ENCODE peak calls at places on chromosomes 13 and 19, in ten cellular contexts. Y is iPS-NIHi11, U is SK-N-SH, J is nephron progenitor cell, C is NCI-H1092 treated with DMSO at 0.1 percent for 48 hours, P is endodermal cell, B is Caco-2, O is fibroblast of mammary gland, D is amniotic stem cell, W is AG04449. L is an unnamed sample.

GRCh38 chr13:45909089-45909488 is 57.5 kb upstream of the SIAH3 start:
- DNase-seq in C (no peak), Y (no peak), J (no peak), P (no peak), B (no peak), W (no peak), D (no peak), U (no peak), O (no peak), L (no peak)

GRCh38 chr19:5844456-5845433 is 5.2 kb upstream of the FUT6 start:
- DNase-seq in Y (no peak), W (no peak), U (peak), P (no peak), B (no peak), C (no peak), J (no peak), O (no peak), D (no peak), L (no peak)

GRCh38 chr13:26605845-26606244 is 48.4 kb downstream of the WASF3 start:
- DNase-seq in Y (peak), J (no peak), U (no peak), P (peak), W (no peak), B (peak), D (no peak), O (no peak), C (no peak), L (no peak)

GRCh38 chr13:114065926-114066774 is 66.3 kb downstream of the RASA3 start:
- DNase-seq in Y (no peak), B (no peak), O (no peak), U (no peak), D (no peak), C (no peak), W (no peak), P (no peak), J (no peak), L (no peak)

GRCh38 chr13:65932587-65933239 is 1297.4 kb downstream of the PCDH9 start:
- DNase-seq in C (no peak), Y (no peak), U (no peak), O (peak), D (peak), J (peak), P (no peak), W (no peak), B (no peak), L (no peak)

GRCh38 chr13:50907781-50908180 is 1.8 kb upstream of the RNASEH2B start:
- DNase-seq in C (no peak), P (no peak), B (no peak), D (no peak), Y (no peak), J (no peak), U (no peak), O (no peak), W (no peak), L (no peak)

GRCh38 chr19:18170714-18171255 is 2.8 kb upstream of the IFI30 start:
- DNase-seq in D (no peak), O (peak), U (peak), Y (no peak), W (no peak), C (no peak), P (no peak), B (no peak), J (no peak), L (no peak)

GRCh38 chr13:78780708-78781107 is 121.8 kb upstream of the OBI1 start:
- DNase-seq in C (no peak), Y (no peak), W (no peak), D (no peak), B (no peak), P (no peak), U (no peak), O (no peak), J (no peak), L (no peak)

GRCh38 chr19:16836115-16836905 is 7.1 kb downstream of the SIN3B start:
- DNase-seq in W (no peak), B (no peak), C (no peak), U (no peak), Y (no peak), P (peak), O (peak), J (no peak), D (no peak), L (no peak)

GRCh38 chr19:952680-953500 is 27.1 kb downstream of the ARID3A start:
- DNase-seq in D (no peak), J (no peak), O (no peak), B (peak), W (no peak), C (no peak), P (peak), Y (peak), U (no peak), L (no peak)

GRCh38 chr13:59211636-59212035 is 952.1 kb downstream of the DIAPH3 start:
- DNase-seq in B (peak), C (no peak), W (no peak), Y (no peak), P (no peak), U (no peak), O (no peak), J (no peak), D (no peak), L (no peak)

GRCh38 chr19:42538841-42539709 is 10.8 kb upstream of the CEACAM1 start:
- DNase-seq in W (no peak), P (no peak), O (no peak), Y (no peak), J (no peak), B (no peak), C (no peak), U (no peak), D (no peak), L (no peak)

GRCh38 chr13:24747248-24748151 is 16.5 kb upstream of the RNF17 start:
- DNase-seq in W (no peak), P (peak), B (no peak), D (no peak), U (no peak), O (no peak), Y (peak), J (peak), C (no peak), L (peak)

GRCh38 chr13:71751074-71751473 is 115.9 kb downstream of the DACH1 start:
- DNase-seq in D (no peak), O (no peak), P (no peak), U (peak), W (no peak), B (no peak), Y (no peak), J (no peak), C (peak), L (no peak)

GRCh38 chr13:60226507-60226906 is 62.8 kb upstream of the DIAPH3 start:
- DNase-seq in U (peak), C (no peak), W (no peak), D (no peak), Y (peak), J (peak), O (peak), B (peak), P (peak), L (peak)

GRCh38 chr19:2888739-2889224 is 11.9 kb upstream of the ZNF57 start:
- DNase-seq in D (no peak), O (no peak), J (no peak), U (no peak), C (peak), P (no peak), B (peak), W (no peak), Y (no peak), L (no peak)

GRCh38 chr13:31965361-31966066 is 66.1 kb upstream of the FRY start:
- DNase-seq in O (no peak), C (no peak), B (no peak), U (no peak), W (no peak), P (no peak), J (no peak), D (peak), Y (no peak), L (no peak)

GRCh38 chr13:80116107-80116506 is 224.8 kb downstream of the SPRY2 start:
- DNase-seq in P (no peak), D (peak), C (no peak), U (no peak), Y (no peak), B (no peak), W (peak), O (peak), J (no peak), L (no peak)

GRCh38 chr13:91311491-91311890 is 36.0 kb upstream of the MIR17HG start:
- DNase-seq in J (no peak), B (peak), P (no peak), O (no peak), U (no peak), W (no peak), D (no peak), Y (no peak), C (no peak), L (no peak)

GRCh38 chr13:32914686-32915085 is 101.5 kb upstream of the KL start:
- DNase-seq in P (no peak), U (no peak), J (no peak), W (no peak), C (no peak), D (no peak), B (no peak), O (no peak), Y (no peak), L (no peak)

GRCh38 chr19:54141356-54141755 is 3.8 kb downstream of the CNOT3 start:
- DNase-seq in O (peak), P (no peak), W (no peak), C (no peak), B (no peak), J (no peak), U (no peak), Y (no peak), D (no peak), L (no peak)

GRCh38 chr13:51645154-51645650 is 60.9 kb downstream of the WDFY2 start:
- DNase-seq in O (peak), Y (no peak), D (no peak), P (no peak), J (no peak), C (no peak), B (no peak), U (no peak), W (no peak), L (no peak)

GRCh38 chr13:46860734-46861133 is 36.1 kb downstream of the HTR2A start:
- DNase-seq in O (peak), J (no peak), W (no peak), P (no peak), Y (no peak), B (no peak), D (no peak), U (peak), C (no peak), L (no peak)

L was measured in NCI-H510A treated with DMSO at 0.1 percent for 48 hours.